ENCODE peak calls at places on chromosomes 13 and 19, in four cellular contexts. H is prostate gland, M is upper lobe of right lung, G is ascending aorta. O is an unnamed sample.

GRCh38 chr13:98275711-98276171 is 98.7 kb upstream of the RNF113B start:
- DNase-seq in H (no peak), M (no peak), G (no peak), O (peak)

GRCh38 chr13:45807520-45808099 is 43.9 kb downstream of the SIAH3 start:
- DNase-seq in H (peak), M (no peak), G (peak), O (peak)

GRCh38 chr19:45306040-45306439 is 16.6 kb downstream of the CKM start:
- DNase-seq in H (no peak), M (no peak), G (no peak), O (peak)

GRCh38 chr13:114153485-114154080 is 21.2 kb upstream of the RASA3 start:
- DNase-seq in H (no peak), M (peak), G (no peak), O (no peak)

GRCh38 chr19:34588249-34588648 is 88.7 kb downstream of the SCGB2B2 start:
- DNase-seq in H (no peak), M (no peak), G (no peak), O (no peak)

GRCh38 chr19:16315825-16316505 is 8.7 kb upstream of the KLF2 start:
- DNase-seq in H (no peak), M (no peak), G (peak), O (peak)

GRCh38 chr19:38924383-38924782 is 6.2 kb downstream of the SARS2 start:
- DNase-seq in H (no peak), M (no peak), G (no peak), O (no peak)

GRCh38 chr13:61247149-61247936 is 168.3 kb downstream of the PCDH20 start:
- DNase-seq in H (no peak), M (no peak), G (no peak), O (no peak)

GRCh38 chr13:41054919-41055619 is 6.2 kb upstream of the WBP4 start:
- DNase-seq in H (no peak), M (no peak), G (no peak), O (no peak)

GRCh38 chr13:29594710-29595379 is 643 bp downstream of the SLC7A1 start:
- DNase-seq in H (peak), M (peak), G (peak), O (peak)

GRCh38 chr13:74287672-74288169 is 153.5 kb upstream of the KLF12 start:
- DNase-seq in H (peak), M (peak), G (peak), O (peak)

GRCh38 chr13:24737042-24737441 is 26.9 kb upstream of the RNF17 start:
- DNase-seq in H (no peak), M (no peak), G (no peak), O (no peak)

GRCh38 chr13:43291289-43292055 is 268.1 kb downstream of the DNAJC15 start:
- DNase-seq in H (no peak), M (no peak), G (no peak), O (no peak)

GRCh38 chr19:8373867-8374813 is 10.2 kb downstream of the ANGPTL4 start:
- DNase-seq in H (peak), M (no peak), G (no peak), O (no peak)

GRCh38 chr13:106755542-106755941 is 187.6 kb upstream of the ARGLU1 start:
- DNase-seq in H (no peak), M (no peak), G (no peak), O (no peak)

GRCh38 chr13:36919206-36919832 is 719 bp downstream of the SMAD9 start:
- DNase-seq in H (peak), M (peak), G (peak), O (peak)

DNA sequence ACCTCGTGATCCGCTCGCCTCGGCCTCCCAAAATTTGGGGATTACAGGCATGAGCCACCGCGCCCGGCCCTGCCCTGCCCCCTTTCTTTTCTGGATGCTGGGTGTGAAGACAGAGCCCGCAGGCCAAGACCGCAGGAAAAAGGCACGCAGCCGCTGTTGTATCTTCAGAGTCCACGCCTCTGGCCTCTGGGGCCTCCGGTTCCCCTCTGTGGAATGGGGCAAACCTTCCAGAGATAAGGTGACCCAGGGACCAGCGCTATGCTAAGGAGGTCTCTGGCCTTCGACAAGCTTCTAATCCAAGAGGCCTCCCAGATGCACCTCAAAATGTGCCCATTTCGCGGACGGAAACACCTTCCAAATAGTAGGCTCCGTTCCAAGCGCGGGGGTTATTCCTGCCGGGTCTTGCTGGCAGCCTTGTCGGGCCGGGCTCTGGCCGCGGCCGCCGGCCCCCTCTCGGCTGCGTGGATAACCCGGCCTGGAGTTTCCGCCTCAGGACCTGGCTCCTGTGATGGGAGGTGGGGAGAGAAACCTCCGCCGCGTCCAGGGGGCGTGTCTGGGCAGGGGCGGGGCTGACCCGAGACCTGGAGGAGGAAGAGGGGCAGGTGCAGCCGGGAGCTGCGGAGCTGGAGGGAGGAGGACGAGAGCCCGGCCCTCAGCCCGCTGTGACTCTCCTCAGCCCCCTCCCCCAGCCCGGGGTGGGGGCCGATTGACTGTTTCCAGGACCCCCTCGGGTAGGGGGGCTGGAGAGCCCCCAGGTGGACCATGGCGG is 13.1 kb downstream of the TJP3 start:
- DNase-seq in H (peak), M (peak), G (peak), O (peak)
- H3K4me3 ChIP-seq in H (peak), M (peak), G (no peak), O (no peak)

GRCh38 chr19:5705552-5705951 is 14.4 kb downstream of the LONP1 start:
- DNase-seq in H (no peak), M (no peak), G (no peak), O (no peak)
- TF ChIP-seq CTCF in H (no peak), M (no peak), G (no peak), O (no peak)

GRCh38 chr13:49998714-49999624 is 2.1 kb downstream of the TRIM13 start:
- DNase-seq in H (no peak), M (no peak), G (no peak), O (no peak)
- H3K4me3 ChIP-seq in H (no peak), M (peak), G (peak), O (peak)

GRCh38 chr19:36973844-36974195 is 57.7 kb downstream of the ZNF568 start:
- DNase-seq in H (no peak), M (no peak), G (no peak), O (no peak)

GRCh38 chr19:36972594-36972993 is 56.5 kb downstream of the ZNF568 start:
- DNase-seq in H (no peak), M (no peak), G (no peak), O (no peak)

DNA sequence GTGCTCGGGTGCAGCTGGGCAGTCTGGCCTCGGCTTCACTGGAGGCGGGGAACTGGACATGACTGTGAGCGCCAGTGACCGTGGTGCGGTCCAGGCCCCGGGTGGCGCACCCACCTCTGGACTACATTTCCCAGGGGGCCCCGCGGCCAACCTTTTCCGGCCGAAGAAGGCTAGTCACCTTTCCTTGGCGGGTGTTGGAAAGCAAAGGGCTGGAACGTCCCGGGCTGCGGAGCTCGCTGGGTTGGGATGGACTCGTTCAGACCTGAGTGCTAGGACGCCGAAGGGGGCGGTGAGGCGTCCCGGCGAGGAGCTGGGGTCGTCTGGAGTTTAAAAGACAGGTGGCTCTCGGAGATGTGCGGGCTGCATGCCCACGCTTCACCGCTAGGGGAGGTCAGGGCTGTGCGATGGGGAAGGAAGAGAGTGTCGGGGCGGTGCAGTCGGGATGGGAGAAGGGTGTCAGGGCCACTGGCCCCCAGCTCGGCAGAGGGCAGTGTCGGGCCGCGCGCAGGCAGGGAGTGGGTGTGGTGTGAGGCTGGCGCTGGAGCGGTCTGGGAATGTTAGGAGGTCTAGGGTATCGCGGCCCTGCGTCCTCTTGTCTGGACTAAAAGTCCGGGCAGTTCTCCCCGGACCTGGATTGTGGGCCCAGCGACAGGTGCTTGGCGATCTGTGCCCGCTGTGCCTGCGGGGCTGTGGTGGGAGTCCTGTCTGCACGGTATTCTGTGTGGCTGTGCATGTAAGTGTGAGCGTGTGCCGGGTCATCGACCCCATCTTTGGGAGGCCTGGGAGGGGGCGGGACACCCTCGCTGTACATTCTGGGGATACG is 57.1 kb downstream of the ZNF568 start:
- DNase-seq in H (peak), M (peak), G (peak), O (peak)
- TF ChIP-seq CTCF in H (peak), M (peak), G (peak), O (peak)

GRCh38 chr19:49814010-49814409 is 918 bp upstream of the FUZ start:
- DNase-seq in H (no peak), M (no peak), G (no peak), O (no peak)
- H3K4me3 ChIP-seq in H (peak), M (peak), G (peak), O (no peak)

GRCh38 chr19:21483589-21484170 is 21.7 kb upstream of the ZNF429 start:
- DNase-seq in H (no peak), M (peak), G (peak), O (peak)
- TF ChIP-seq CTCF in H (no peak), M (peak), G (peak), O (peak)

GRCh38 chr19:47274891-47275865 is 493 bp downstream of the INAFM1 start:
- DNase-seq in H (no peak), M (no peak), G (peak), O (peak)
- H3K4me3 ChIP-seq in H (peak), M (peak), G (peak), O (peak)

GRCh38 chr19:19644054-19644388 is 564 bp upstream of the GMIP start:
- DNase-seq in H (no peak), M (no peak), G (no peak), O (peak)
- TF ChIP-seq CTCF in H (no peak), M (no peak), G (no peak), O (no peak)

O was measured in foreskin fibroblast.